ENCODE peak calls at places on chromosomes 4 and X, in eight cellular contexts. M is WERI-Rb-1, S is body of pancreas, Q is transverse colon, P is BJ, I is brain microvascular endothelial cell, O is ovary, J is lower lobe of right lung. G is an unnamed sample.

GRCh38 chr4:87235020-87235671 is 14.7 kb upstream of the KLHL8 start:
- DNase-seq in M (no peak), S (no peak), Q (no peak), P (no peak), I (peak; percentile 60), O (no peak), J (no peak), G (no peak)

GRCh38 chr4:8435656-8436121 is 4.8 kb downstream of the ACOX3 start:
- DNase-seq in M (no peak), S (peak; percentile 29), Q (peak; percentile 22), P (no peak), I (no peak), O (no peak), J (no peak), G (no peak)

GRCh38 chrX:68912113-68912980 is 83.5 kb downstream of the EFNB1 start:
- DNase-seq in M (no peak), S (no peak), Q (no peak), P (no peak), I (no peak), O (no peak), J (no peak), G (no peak)

GRCh38 chr4:47662975-47663374 is 174.9 kb downstream of the CORIN start:
- DNase-seq in M (peak; percentile 45), S (peak; percentile 11), Q (no peak), P (no peak), I (peak; percentile 17), O (no peak), J (no peak), G (no peak)

GRCh38 chrX:46485897-46486296 is 59.3 kb downstream of the ZNF674 start:
- DNase-seq in M (no peak), S (no peak), Q (no peak), P (no peak), I (no peak), O (no peak), J (no peak), G (no peak)

GRCh38 chr4:170122252-170122651 is 32.5 kb upstream of the AADAT start:
- DNase-seq in M (peak; percentile 53), S (no peak), Q (no peak), P (no peak), I (no peak), O (no peak), J (no peak), G (no peak)

GRCh38 chrX:2928127-2928582 is 984 bp downstream of the ARSD start:
- DNase-seq in M (no peak), S (peak; percentile 49), Q (peak; percentile 53), P (no peak), I (peak; percentile 11), O (no peak), J (peak; percentile 77), G (no peak)

GRCh38 chr4:6892190-6892908 is 17.3 kb upstream of the TBC1D14 start:
- DNase-seq in M (peak; percentile 79), S (peak; percentile 58), Q (peak; percentile 61), P (no peak), I (peak; percentile 56), O (no peak), J (peak; percentile 62), G (no peak)

GRCh38 chrX:17395154-17395553 is 20.2 kb downstream of the NHS start:
- DNase-seq in M (no peak), S (no peak), Q (no peak), P (no peak), I (no peak), O (no peak), J (no peak), G (no peak)

GRCh38 chrX:149984411-149984810 is 46.1 kb upstream of the EOLA2 start:
- DNase-seq in M (no peak), S (no peak), Q (no peak), P (no peak), I (no peak), O (no peak), J (no peak), G (no peak)

GRCh38 chr4:24214796-24215195 is 324.9 kb upstream of the PPARGC1A start:
- DNase-seq in M (no peak), S (no peak), Q (no peak), P (no peak), I (no peak), O (no peak), J (no peak), G (no peak)

GRCh38 chr4:147830987-147831386 is 99.1 kb downstream of the ARHGAP10 start:
- DNase-seq in M (peak; percentile 39), S (no peak), Q (no peak), P (peak; percentile 31), I (peak; percentile 68), O (no peak), J (no peak), G (no peak)

DNA sequence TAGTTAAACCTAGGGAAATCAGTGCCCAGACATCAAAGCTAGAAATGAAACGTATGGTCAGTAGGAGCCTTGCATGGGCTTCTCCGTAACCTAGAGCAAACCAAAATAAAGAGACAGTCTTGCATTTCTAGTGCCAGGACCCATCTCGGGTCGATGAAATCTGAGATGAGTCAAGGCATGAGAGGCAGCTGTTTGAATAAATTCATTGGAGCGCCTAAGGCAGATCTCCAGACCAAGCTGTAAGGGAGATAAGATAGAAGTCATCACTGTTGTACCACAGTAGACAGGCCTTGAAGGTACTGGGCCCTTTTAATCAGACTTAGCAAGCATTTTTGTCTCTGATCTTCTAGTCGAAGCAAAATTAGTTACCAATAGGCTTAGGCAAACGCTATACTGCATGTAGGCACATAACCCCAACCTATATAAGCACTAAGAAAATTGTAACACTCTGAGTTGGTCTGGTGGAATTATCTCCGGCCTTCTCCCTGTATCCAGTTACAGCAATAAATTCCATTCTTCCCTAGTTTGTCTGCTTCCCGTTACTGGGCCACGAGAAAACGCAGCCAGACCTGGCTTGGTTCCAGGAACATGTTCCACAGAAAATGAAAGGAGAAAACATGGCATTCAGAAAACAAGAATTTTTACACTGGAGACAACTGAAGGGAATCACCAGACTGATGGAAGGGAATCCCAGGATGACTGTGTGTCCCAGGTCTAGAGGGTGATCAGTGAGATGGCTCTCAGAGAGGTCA is 21.1 kb upstream of the PAPSS1 start:
- DNase-seq in M (no peak), S (peak; percentile 41), Q (peak; percentile 21), P (peak; percentile 53), I (peak; percentile 77), O (peak; percentile 82), J (no peak), G (no peak)
- H3K4me3 ChIP-seq in M (no peak overlapping the region), S (no peak overlapping the region), Q (no peak overlapping the region), P (no peak overlapping the region), I (no peak overlapping the region), O (no peak overlapping the region), J (no peak overlapping the region), G (no peak overlapping the region)

GRCh38 chrX:129193357-129193756 is 329.9 kb downstream of the SMARCA1 start:
- DNase-seq in M (no peak), S (no peak), Q (peak; percentile 33), P (no peak), I (no peak), O (peak; percentile 15), J (no peak), G (no peak)
- TF ChIP-seq CTCF in M (no peak), S (no peak), Q (no peak), P (no peak), I (no peak), O (no peak), J (no peak), G (no peak)

DNA sequence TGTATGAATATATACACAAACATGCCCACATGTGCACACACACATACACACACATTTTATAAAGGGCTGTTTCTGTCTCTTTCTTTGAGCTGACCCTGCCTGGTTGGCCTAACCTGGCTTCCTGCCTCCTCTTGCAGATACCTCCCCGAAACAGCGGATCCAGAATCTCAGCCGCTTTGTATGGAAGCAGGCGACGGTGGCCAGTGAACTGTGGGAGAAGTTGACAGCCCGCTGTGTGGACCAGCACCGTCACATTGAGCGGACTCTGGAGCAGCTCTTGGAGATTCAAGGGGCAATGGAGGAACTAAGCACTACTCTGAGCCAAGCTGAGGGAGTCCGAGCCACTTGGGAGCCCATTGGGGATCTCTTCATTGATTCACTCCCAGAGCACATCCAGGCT is 21.9 kb downstream of the DRP2 start:
- DNase-seq in M (no peak), S (no peak), Q (no peak), P (no peak), I (no peak), O (no peak), J (no peak), G (no peak)
- H3K36me3 ChIP-seq in M (no peaks in the 10 kb centered on the region), S (no peaks in the 10 kb centered on the region), Q (no peaks in the 10 kb centered on the region), P (no peaks in the 10 kb centered on the region), I (peaks cover 3% of the 10 kb centered on the region), O (no peaks in the 10 kb centered on the region), J (no peaks in the 10 kb centered on the region), G (no peaks in the 10 kb centered on the region)

GRCh38 chr4:124903995-124904722 is 191.6 kb upstream of the ANKRD50 start:
- DNase-seq in M (no peak), S (peak; percentile 69), Q (no peak), P (peak; percentile 23), I (peak; percentile 54), O (no peak), J (no peak), G (no peak)
- H3K4me3 ChIP-seq in M (no peak overlapping the region), S (no peak overlapping the region), Q (peak overlapping the region; percentile 26), P (no peak overlapping the region), I (peak overlapping the region; percentile 38), O (no peak overlapping the region), J (peak overlapping the region; percentile 20), G (no peak overlapping the region)

GRCh38 chr4:185036019-185036418 is 17.7 kb downstream of the HELT start:
- DNase-seq in M (no peak), S (no peak), Q (no peak), P (no peak), I (no peak), O (no peak), J (no peak), G (no peak)

GRCh38 chr4:185035284-185035683 is 17.0 kb downstream of the HELT start:
- DNase-seq in M (no peak), S (no peak), Q (no peak), P (no peak), I (no peak), O (no peak), J (no peak), G (no peak)

GRCh38 chr4:185031611-185032010 is 13.3 kb downstream of the HELT start:
- DNase-seq in M (no peak), S (no peak), Q (no peak), P (no peak), I (no peak), O (no peak), J (no peak), G (no peak)

GRCh38 chr4:185033950-185034349 is 15.7 kb downstream of the HELT start:
- DNase-seq in M (no peak), S (no peak), Q (no peak), P (no peak), I (no peak), O (no peak), J (no peak), G (no peak)

GRCh38 chr4:185033072-185033471 is 14.8 kb downstream of the HELT start:
- DNase-seq in M (no peak), S (no peak), Q (no peak), P (no peak), I (no peak), O (no peak), J (no peak), G (no peak)
- TF ChIP-seq CTCF in M (no peak), S (no peak), Q (no peak), P (no peak), I (no peak), O (no peak), J (no peak), G (no peak)

G was measured in RWPE2.